ENCODE peak calls at places on chromosomes 4 and X, in six cellular contexts. One of them, this sample, is unnamed. For H3K4me1 and H3K9me3, the result is how much of the 10 kb centered on the place peaks cover.

GRCh38 chr4:102114118-102114630 is 231.1 kb downstream of the SLC39A8 start:
- DNase-seq in mucosa of descending colon: no peak
- DNase-seq in uterus: no peak
- DNase-seq in H9: no peak
- DNase-seq in aorta: no peak
- DNase-seq in stomach: no peak
- DNase-seq in this sample: no peak

GRCh38 chr4:112361181-112361791 is 64.1 kb downstream of the ALPK1 start:
- DNase-seq in mucosa of descending colon: no peak
- DNase-seq in uterus: no peak
- DNase-seq in H9: peak
- DNase-seq in aorta: no peak
- DNase-seq in stomach: no peak
- DNase-seq in this sample: no peak

GRCh38 chr4:25351777-25352421 is 25.2 kb upstream of the ANAPC4 start:
- DNase-seq in mucosa of descending colon: no peak
- DNase-seq in uterus: no peak
- DNase-seq in H9: no peak
- DNase-seq in aorta: no peak
- DNase-seq in stomach: no peak
- DNase-seq in this sample: no peak

GRCh38 chr4:137541866-137542648 is 9.8 kb upstream of the PCDH18 start:
- DNase-seq in mucosa of descending colon: no peak
- DNase-seq in uterus: no peak
- DNase-seq in H9: no peak
- DNase-seq in aorta: no peak
- DNase-seq in stomach: no peak
- DNase-seq in this sample: no peak

GRCh38 chr4:92101609-92102231 is 202.0 kb upstream of the GRID2 start:
- DNase-seq in mucosa of descending colon: no peak
- DNase-seq in uterus: no peak
- DNase-seq in H9: no peak
- DNase-seq in aorta: no peak
- DNase-seq in stomach: no peak
- DNase-seq in this sample: no peak

GRCh38 chr4:163930086-163930485 is 435.6 kb downstream of the TMA16 start:
- DNase-seq in mucosa of descending colon: no peak
- DNase-seq in uterus: no peak
- DNase-seq in H9: no peak
- DNase-seq in aorta: no peak
- DNase-seq in stomach: no peak
- DNase-seq in this sample: no peak

GRCh38 chr4:177047070-177047850 is 254.5 kb upstream of the VEGFC start:
- DNase-seq in mucosa of descending colon: peak
- DNase-seq in uterus: peak
- DNase-seq in H9: peak
- DNase-seq in aorta: peak
- DNase-seq in stomach: peak
- DNase-seq in this sample: no peak

GRCh38 chr4:40254961-40255721 is 58.3 kb downstream of the RHOH start:
- DNase-seq in mucosa of descending colon: no peak
- DNase-seq in uterus: no peak
- DNase-seq in H9: no peak
- DNase-seq in aorta: no peak
- DNase-seq in stomach: no peak
- DNase-seq in this sample: no peak

GRCh38 chr4:104470770-104471169 is 23.9 kb downstream of the CXXC4 start:
- DNase-seq in mucosa of descending colon: no peak
- DNase-seq in uterus: no peak
- DNase-seq in H9: no peak
- DNase-seq in aorta: no peak
- DNase-seq in stomach: no peak
- DNase-seq in this sample: no peak

GRCh38 chr4:158581161-158581560 is 59.5 kb downstream of the RXFP1 start:
- DNase-seq in mucosa of descending colon: no peak
- DNase-seq in uterus: no peak
- DNase-seq in H9: no peak
- DNase-seq in aorta: no peak
- DNase-seq in stomach: no peak
- DNase-seq in this sample: no peak

GRCh38 chr4:122716825-122717448 is 15.6 kb upstream of the BBS12 start:
- DNase-seq in mucosa of descending colon: peak
- DNase-seq in uterus: peak
- DNase-seq in H9: peak
- DNase-seq in aorta: peak
- DNase-seq in stomach: peak
- DNase-seq in this sample: peak

GRCh38 chr4:171246948-171247347 is 566.3 kb upstream of the GALNTL6 start:
- DNase-seq in mucosa of descending colon: no peak
- DNase-seq in uterus: no peak
- DNase-seq in H9: no peak
- DNase-seq in aorta: no peak
- DNase-seq in stomach: no peak
- DNase-seq in this sample: no peak

GRCh38 chrX:151985531-151985930 is 11.1 kb upstream of the GABRE start:
- DNase-seq in mucosa of descending colon: no peak
- DNase-seq in uterus: no peak
- DNase-seq in H9: no peak
- DNase-seq in aorta: no peak
- DNase-seq in stomach: no peak
- DNase-seq in this sample: no peak

GRCh38 chr4:139214039-139214534 is 37.1 kb upstream of the ELF2 start:
- DNase-seq in mucosa of descending colon: peak
- DNase-seq in uterus: no peak
- DNase-seq in H9: peak
- DNase-seq in aorta: no peak
- DNase-seq in stomach: peak
- DNase-seq in this sample: no peak

GRCh38 chr4:183422962-183423653 is 21.3 kb upstream of the CDKN2AIP start:
- DNase-seq in mucosa of descending colon: no peak
- DNase-seq in uterus: no peak
- DNase-seq in H9: peak
- DNase-seq in aorta: no peak
- DNase-seq in stomach: no peak
- DNase-seq in this sample: no peak

GRCh38 chrX:99494668-99495067 is 915.4 kb downstream of the PCDH19 start:
- DNase-seq in mucosa of descending colon: no peak
- DNase-seq in uterus: no peak
- DNase-seq in H9: no peak
- DNase-seq in aorta: no peak
- DNase-seq in stomach: no peak
- DNase-seq in this sample: no peak

GRCh38 chr4:184803884-184804283 is 21.9 kb downstream of the ACSL1 start:
- DNase-seq in mucosa of descending colon: no peak
- DNase-seq in uterus: no peak
- DNase-seq in H9: no peak
- DNase-seq in aorta: no peak
- DNase-seq in stomach: no peak
- DNase-seq in this sample: no peak

GRCh38 chrX:38305971-38306370 is 21.3 kb downstream of the RPGR start:
- DNase-seq in mucosa of descending colon: no peak
- DNase-seq in uterus: no peak
- DNase-seq in H9: no peak
- DNase-seq in aorta: no peak
- DNase-seq in stomach: no peak
- DNase-seq in this sample: no peak

GRCh38 chr4:82044141-82044993 is 329.4 kb downstream of the HNRNPD start:
- DNase-seq in mucosa of descending colon: peak
- DNase-seq in uterus: peak
- DNase-seq in H9: peak
- DNase-seq in aorta: peak
- DNase-seq in stomach: peak
- DNase-seq in this sample: peak

GRCh38 chr4:177308125-177308524 is 1.5 kb upstream of the NEIL3 start:
- DNase-seq in mucosa of descending colon: no peak
- DNase-seq in uterus: no peak
- DNase-seq in H9: no peak
- DNase-seq in aorta: no peak
- DNase-seq in stomach: no peak
- DNase-seq in this sample: no peak

GRCh38 chr4:13793020-13793710 is 165.6 kb upstream of the BOD1L1 start:
- DNase-seq in mucosa of descending colon: no peak
- DNase-seq in uterus: no peak
- DNase-seq in H9: no peak
- DNase-seq in aorta: no peak
- DNase-seq in stomach: no peak
- DNase-seq in this sample: no peak

GRCh38 chr4:11765849-11766453 is 337.3 kb upstream of the HS3ST1 start:
- DNase-seq in mucosa of descending colon: no peak
- DNase-seq in uterus: no peak
- DNase-seq in H9: peak
- DNase-seq in aorta: no peak
- DNase-seq in stomach: no peak
- DNase-seq in this sample: no peak

GRCh38 chr4:147826288-147826646 is 94.4 kb downstream of the ARHGAP10 start:
- DNase-seq in mucosa of descending colon: no peak
- DNase-seq in uterus: no peak
- DNase-seq in H9: no peak
- DNase-seq in aorta: no peak
- DNase-seq in stomach: no peak
- DNase-seq in this sample: no peak

GRCh38 chrX:154603438-154604430 is 15.3 kb downstream of the CTAG1B start:
- DNase-seq in mucosa of descending colon: no peak
- DNase-seq in uterus: peak
- DNase-seq in H9: no peak
- DNase-seq in aorta: no peak
- DNase-seq in stomach: no peak
- DNase-seq in this sample: no peak

GRCh38 chr4:155780773-155781172 is 22.0 kb downstream of the GUCY1B1 start:
- DNase-seq in mucosa of descending colon: no peak
- DNase-seq in uterus: no peak
- DNase-seq in H9: no peak
- DNase-seq in aorta: no peak
- DNase-seq in stomach: no peak
- DNase-seq in this sample: no peak

GRCh38 chr4:6279582-6280289 is 10.1 kb downstream of the WFS1 start:
- DNase-seq in mucosa of descending colon: no peak
- DNase-seq in uterus: no peak
- DNase-seq in H9: no peak
- DNase-seq in aorta: no peak
- DNase-seq in stomach: no peak
- DNase-seq in this sample: no peak
- H3K4me1 ChIP-seq in mucosa of descending colon: under half
- H3K4me1 ChIP-seq in uterus: half or more
- H3K4me1 ChIP-seq in H9: under half
- H3K4me1 ChIP-seq in aorta: under half
- H3K4me1 ChIP-seq in stomach: under half
- H3K4me1 ChIP-seq in this sample: half or more

GRCh38 chrX:39965051-39965573 is 132.6 kb downstream of the BCOR start:
- DNase-seq in mucosa of descending colon: no peak
- DNase-seq in uterus: no peak
- DNase-seq in H9: no peak
- DNase-seq in aorta: no peak
- DNase-seq in stomach: no peak
- DNase-seq in this sample: no peak

GRCh38 chrX:39969099-39969825 is 128.5 kb downstream of the BCOR start:
- DNase-seq in mucosa of descending colon: no peak
- DNase-seq in uterus: no peak
- DNase-seq in H9: peak
- DNase-seq in aorta: no peak
- DNase-seq in stomach: no peak
- DNase-seq in this sample: no peak

GRCh38 chrX:39966186-39966585 is 131.6 kb downstream of the BCOR start:
- DNase-seq in mucosa of descending colon: no peak
- DNase-seq in uterus: no peak
- DNase-seq in H9: no peak
- DNase-seq in aorta: no peak
- DNase-seq in stomach: no peak
- DNase-seq in this sample: no peak

GRCh38 chrX:39969826-39970569 is 127.8 kb downstream of the BCOR start:
- DNase-seq in mucosa of descending colon: no peak
- DNase-seq in uterus: peak
- DNase-seq in H9: no peak
- DNase-seq in aorta: no peak
- DNase-seq in stomach: no peak
- DNase-seq in this sample: no peak

GRCh38 chrX:39967348-39967747 is 130.4 kb downstream of the BCOR start:
- DNase-seq in mucosa of descending colon: no peak
- DNase-seq in uterus: no peak
- DNase-seq in H9: no peak
- DNase-seq in aorta: no peak
- DNase-seq in stomach: no peak
- DNase-seq in this sample: no peak
- H3K9me3 ChIP-seq in mucosa of descending colon: under half
- H3K9me3 ChIP-seq in uterus: under half
- H3K9me3 ChIP-seq in H9: under half
- H3K9me3 ChIP-seq in aorta: under half
- H3K9me3 ChIP-seq in stomach: under half
- H3K9me3 ChIP-seq in this sample: under half

DNA sequence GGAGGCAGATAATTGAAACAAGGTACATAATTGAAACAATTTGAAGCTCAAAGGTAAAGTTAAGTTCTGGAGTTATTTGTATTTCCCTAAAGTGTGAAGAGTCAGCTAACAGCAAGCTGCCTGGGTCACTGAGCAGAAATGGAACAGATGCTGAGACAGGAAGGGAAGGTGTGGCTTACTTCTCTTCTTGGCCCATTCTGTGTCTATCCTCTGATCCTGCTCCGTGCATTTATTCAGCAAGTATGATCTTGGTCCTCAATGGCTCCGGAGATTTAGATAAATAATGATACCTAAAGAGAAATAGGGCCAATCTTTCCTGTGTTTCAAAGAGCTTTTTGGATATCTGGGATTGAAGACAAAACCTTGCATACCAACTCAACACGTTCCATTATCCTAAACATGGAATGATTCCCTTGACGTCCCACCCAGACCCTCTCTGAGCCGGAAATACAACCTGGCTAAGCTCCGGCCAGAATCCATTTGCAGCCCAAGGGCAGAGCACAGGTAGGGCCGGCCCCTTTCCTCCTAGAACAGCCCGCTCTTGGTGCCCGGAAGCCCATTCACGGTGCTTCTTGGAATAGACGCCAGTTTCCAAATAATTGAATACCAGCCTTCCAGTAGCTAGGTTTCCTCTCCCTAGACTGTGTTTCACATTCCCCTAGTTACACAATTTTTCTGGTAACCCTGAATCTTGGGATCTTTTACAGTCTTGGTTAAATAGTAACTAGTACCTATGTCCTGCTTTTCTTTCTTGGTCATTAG is 210.9 kb downstream of the NWD2 start:
- DNase-seq in mucosa of descending colon: peak
- DNase-seq in uterus: no peak
- DNase-seq in H9: no peak
- DNase-seq in aorta: no peak
- DNase-seq in stomach: peak
- DNase-seq in this sample: peak
- H3K4me1 ChIP-seq in mucosa of descending colon: under half
- H3K4me1 ChIP-seq in uterus: under half
- H3K4me1 ChIP-seq in H9: under half
- H3K4me1 ChIP-seq in aorta: under half
- H3K4me1 ChIP-seq in stomach: under half
- H3K4me1 ChIP-seq in this sample: under half

DNA sequence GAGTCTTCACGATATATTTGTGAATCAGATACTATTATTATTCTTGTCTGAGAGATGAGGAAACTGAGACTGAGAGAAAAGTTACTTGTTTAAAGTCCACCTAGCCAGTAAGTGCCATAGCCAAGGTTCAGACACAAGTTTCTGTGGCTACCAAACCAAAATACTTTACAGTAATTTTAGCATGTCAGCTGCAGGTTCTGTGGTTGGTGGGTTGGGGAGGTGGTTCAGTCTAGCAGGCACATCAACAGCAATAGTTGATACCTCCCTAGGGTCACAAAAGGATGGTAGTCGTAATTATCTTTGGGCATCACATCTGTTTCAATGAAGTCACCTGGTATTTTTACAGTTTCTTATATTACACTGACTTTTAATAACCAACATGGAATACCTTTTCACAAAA is 35.6 kb upstream of the EDA2R start:
- DNase-seq in mucosa of descending colon: no peak
- DNase-seq in uterus: no peak
- DNase-seq in H9: no peak
- DNase-seq in aorta: no peak
- DNase-seq in stomach: no peak
- DNase-seq in this sample: no peak
- H3K9me3 ChIP-seq in mucosa of descending colon: under half
- H3K9me3 ChIP-seq in uterus: under half
- H3K9me3 ChIP-seq in H9: under half
- H3K9me3 ChIP-seq in aorta: under half
- H3K9me3 ChIP-seq in stomach: under half
- H3K9me3 ChIP-seq in this sample: under half